ENCODE peak calls at places on chromosomes 3 and 15, in four cellular contexts. E is thoracic aorta, A is AG09319, V is Peyer's patch. H is an unnamed sample.

GRCh38 chr3:143895805-143896204 is 47.5 kb upstream of the SLC9A9 start:
- DNase-seq in E (no peak), A (no peak), V (no peak), H (no peak)

GRCh38 chr3:12884790-12885584 is 43.6 kb upstream of the RPL32 start:
- DNase-seq in E (no peak), A (no peak), V (no peak), H (no peak)

GRCh38 chr15:34203936-34204335 is 6.0 kb downstream of the KATNBL1 start:
- DNase-seq in E (no peak), A (no peak), V (no peak), H (no peak)

GRCh38 chr3:169759256-169759655 is 5.6 kb downstream of the TERC start:
- DNase-seq in E (no peak), A (no peak), V (no peak), H (peak)

GRCh38 chr15:71103102-71103676 is 12.1 kb upstream of the THSD4 start:
- DNase-seq in E (no peak), A (no peak), V (no peak), H (peak)

GRCh38 chr3:125052671-125053303 is 3.0 kb downstream of the HEG1 start:
- DNase-seq in E (no peak), A (peak), V (no peak), H (peak)

GRCh38 chr3:54322354-54322753 is 200.0 kb downstream of the CACNA2D3 start:
- DNase-seq in E (no peak), A (no peak), V (no peak), H (no peak)

GRCh38 chr3:134086616-134087015 is 56.9 kb upstream of the SLCO2A1 start:
- DNase-seq in E (no peak), A (no peak), V (no peak), H (no peak)

GRCh38 chr3:110180733-110181132 is 843.4 kb upstream of the DPPA4 start:
- DNase-seq in E (no peak), A (peak), V (no peak), H (peak)

GRCh38 chr15:44623178-44623577 is 40.3 kb downstream of the SPG11 start:
- DNase-seq in E (no peak), A (no peak), V (no peak), H (no peak)

GRCh38 chr3:18445421-18446066 is 20.4 kb upstream of the SATB1 start:
- DNase-seq in E (no peak), A (no peak), V (no peak), H (no peak)

GRCh38 chr15:49282366-49282765 is 112.3 kb downstream of the GALK2 start:
- DNase-seq in E (no peak), A (peak), V (no peak), H (peak)

GRCh38 chr3:161035711-161036110 is 69.4 kb downstream of the B3GALNT1 start:
- DNase-seq in E (no peak), A (peak), V (no peak), H (peak)

GRCh38 chr3:179432021-179432420 is 19.2 kb downstream of the GNB4 start:
- DNase-seq in E (no peak), A (no peak), V (no peak), H (no peak)

GRCh38 chr15:85407421-85408269 is 27.2 kb downstream of the AKAP13 start:
- DNase-seq in E (peak), A (peak), V (no peak), H (peak)

GRCh38 chr3:159711560-159712333 is 276.9 kb upstream of the IL12A start:
- DNase-seq in E (peak), A (peak), V (no peak), H (peak)

GRCh38 chr3:30476373-30477082 is 129.9 kb upstream of the TGFBR2 start:
- DNase-seq in E (no peak), A (no peak), V (no peak), H (no peak)

GRCh38 chr3:115666081-115666480 is 42.8 kb downstream of the GAP43 start:
- DNase-seq in E (no peak), A (no peak), V (no peak), H (no peak)

GRCh38 chr3:125679258-125679657 is 84.0 kb upstream of the OSBPL11 start:
- DNase-seq in E (no peak), A (no peak), V (no peak), H (no peak)

GRCh38 chr3:70999730-71000129 is 583.8 kb downstream of the FOXP1 start:
- DNase-seq in E (no peak), A (peak), V (no peak), H (peak)

GRCh38 chr3:195036203-195037016 is 234.5 kb downstream of the XXYLT1 start:
- DNase-seq in E (no peak), A (no peak), V (no peak), H (no peak)

GRCh38 chr3:8532251-8532831 is 30.7 kb downstream of the LMCD1 start:
- DNase-seq in E (no peak), A (no peak), V (no peak), H (peak)

GRCh38 chr3:169813757-169814517 is 1.2 kb upstream of the LRRC34 start:
- DNase-seq in E (no peak), A (no peak), V (peak), H (no peak)

GRCh38 chr15:86489992-86490391 is 410.3 kb downstream of the AGBL1 start:
- DNase-seq in E (no peak), A (no peak), V (no peak), H (no peak)

GRCh38 chr15:96362001-96362758 is 31.7 kb downstream of the NR2F2 start:
- DNase-seq in E (no peak), A (no peak), V (no peak), H (no peak)

GRCh38 chr15:52114656-52115055 is 2.1 kb upstream of the BCL2L10 start:
- DNase-seq in E (no peak), A (no peak), V (no peak), H (no peak)

GRCh38 chr3:178967184-178967532 is 104.5 kb downstream of the ZMAT3 start:
- DNase-seq in E (no peak), A (no peak), V (no peak), H (no peak)

GRCh38 chr3:133943639-133944131 is 48.0 kb upstream of the RAB6B start:
- DNase-seq in E (no peak), A (peak), V (peak), H (peak)

GRCh38 chr3:179962617-179963387 is 73.9 kb downstream of the PEX5L start:
- DNase-seq in E (no peak), A (no peak), V (no peak), H (no peak)

GRCh38 chr3:74621581-74621980 is 7.1 kb upstream of the CNTN3 start:
- DNase-seq in E (no peak), A (no peak), V (no peak), H (no peak)

GRCh38 chr3:38964646-38965045 is 87.1 kb downstream of the SCN11A start:
- DNase-seq in E (no peak), A (no peak), V (no peak), H (no peak)

GRCh38 chr3:132417695-132418520 is 606 bp downstream of the DNAJC13 start:
- DNase-seq in E (peak), A (no peak), V (no peak), H (peak)

GRCh38 chr15:88663216-88663615 is 24.4 kb downstream of the ISG20 start:
- DNase-seq in E (no peak), A (no peak), V (no peak), H (no peak)

GRCh38 chr15:98845138-98845884 is 162.3 kb downstream of the PGPEP1L start:
- DNase-seq in E (no peak), A (no peak), V (no peak), H (no peak)

GRCh38 chr15:91603681-91604080 is 249.8 kb upstream of the SLCO3A1 start:
- DNase-seq in E (no peak), A (no peak), V (no peak), H (no peak)

GRCh38 chr15:91604122-91604521 is 249.4 kb upstream of the SLCO3A1 start:
- DNase-seq in E (no peak), A (no peak), V (no peak), H (no peak)

GRCh38 chr15:91609231-91609630 is 244.3 kb upstream of the SLCO3A1 start:
- DNase-seq in E (no peak), A (no peak), V (no peak), H (no peak)

GRCh38 chr15:91605576-91605975 is 247.9 kb upstream of the SLCO3A1 start:
- DNase-seq in E (no peak), A (no peak), V (no peak), H (no peak)
- TF ChIP-seq CTCF in E (no peak), A (no peak), V (no peak), H (no peak)

GRCh38 chr3:98705694-98706093 is 57.4 kb upstream of the ST3GAL6 start:
- DNase-seq in E (no peak), A (no peak), V (no peak), H (peak)
- TF ChIP-seq CTCF in E (no peak), A (no peak), V (no peak), H (peak)

GRCh38 chr15:65832549-65833364 is 36.5 kb upstream of the RAB11A start:
- DNase-seq in E (peak), A (peak), V (peak), H (peak)
- TF ChIP-seq CTCF in E (no peak), A (peak), V (peak), H (peak)

DNA sequence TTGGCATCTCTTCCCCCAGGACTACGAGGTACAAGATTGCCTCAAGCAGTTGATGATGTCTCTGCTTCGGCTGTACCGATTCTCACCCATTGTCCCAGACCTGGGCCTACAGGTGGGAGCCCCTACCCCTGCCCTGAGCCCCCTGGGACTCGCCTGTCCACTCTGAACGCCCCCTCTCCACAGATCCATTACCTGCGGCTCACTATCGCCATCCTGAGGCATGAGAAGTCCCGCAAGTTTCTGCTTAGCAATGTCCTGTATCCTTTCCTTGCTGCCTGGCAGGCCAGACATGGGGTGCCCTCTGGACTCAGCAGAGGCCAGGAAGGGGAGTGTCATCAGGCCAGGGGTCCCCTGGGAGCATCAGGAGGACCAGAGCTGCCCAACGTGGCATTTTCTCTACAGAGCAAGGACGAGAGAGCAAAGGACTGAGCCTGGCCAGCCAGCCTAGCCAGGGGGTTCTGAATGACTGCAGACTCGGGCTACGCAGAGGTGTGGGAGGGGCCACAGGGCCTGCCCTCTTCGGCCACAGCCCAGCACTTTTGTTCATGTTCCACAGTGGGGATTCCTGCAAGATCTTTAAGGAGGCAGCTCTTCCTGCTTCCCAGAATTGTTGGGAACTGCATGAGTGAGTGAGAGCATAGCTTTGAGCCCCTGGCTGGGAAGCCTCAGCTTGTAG is 11.2 kb downstream of the RNF123 start:
- DNase-seq in E (no peak), A (no peak), V (no peak), H (no peak)
- TF ChIP-seq CTCF in E (no peak), A (no peak), V (no peak), H (peak)

GRCh38 chr3:15241341-15241740 is 35.3 kb downstream of the CAPN7 start:
- DNase-seq in E (no peak), A (no peak), V (no peak), H (peak)
- TF ChIP-seq CTCF in E (no peak), A (peak), V (peak), H (peak)

GRCh38 chr15:48202068-48202467 is 4.0 kb upstream of the SLC12A1 start:
- DNase-seq in E (no peak), A (no peak), V (no peak), H (no peak)

DNA sequence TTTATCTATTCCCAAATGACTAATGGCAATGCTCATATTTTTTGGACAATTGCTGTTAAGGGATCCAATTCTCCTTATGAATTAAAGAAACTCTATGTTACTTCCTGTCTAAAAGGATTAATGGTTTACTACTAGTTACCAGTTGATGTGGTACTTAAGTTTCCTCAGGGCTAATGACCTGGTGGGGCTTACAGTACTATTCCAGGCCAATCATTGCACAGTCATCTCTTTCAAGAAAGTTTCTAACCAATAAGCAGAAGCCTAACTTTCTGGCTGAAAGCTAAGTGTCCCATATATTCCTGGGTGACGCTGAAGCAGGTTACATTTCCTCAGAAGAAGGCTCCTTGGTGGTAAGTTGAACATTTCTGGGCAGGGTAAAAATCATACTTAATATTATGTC is at the start of gene SLC12A1:
- DNase-seq in E (no peak), A (no peak), V (no peak), H (no peak)
- TF ChIP-seq CTCF in E (no peak), A (no peak), V (no peak), H (no peak)

GRCh38 chr3:15050405-15051092 is 14.6 kb downstream of the MRPS25 start:
- DNase-seq in E (no peak), A (no peak), V (no peak), H (no peak)
- TF ChIP-seq CTCF in E (no peak), A (no peak), V (no peak), H (no peak)

GRCh38 chr3:136075218-136075808 is 109.8 kb downstream of the PPP2R3A start:
- DNase-seq in E (peak), A (peak), V (peak), H (peak)
- TF ChIP-seq CTCF in E (peak), A (peak), V (peak), H (peak)

GRCh38 chr3:14761121-14761672 is 57.6 kb upstream of the FGD5 start:
- DNase-seq in E (no peak), A (no peak), V (peak), H (no peak)
- TF ChIP-seq CTCF in E (no peak), A (no peak), V (no peak), H (no peak)